ENCODE peak calls at places on chromosomes 11 and 22, in ten cellular contexts. L, V, D, E, R, M, G, F, I and H are unnamed samples.

GRCh38 chr11:92457250-92457649 is 232.6 kb downstream of the FAT3 start:
- DNase-seq in L (no peak), V (no peak), D (no peak), E (no peak), R (no peak), M (no peak), G (no peak), F (no peak), I (no peak), H (no peak)

GRCh38 chr11:118911113-118911879 is 14.4 kb downstream of the BCL9L start:
- DNase-seq in L (no peak), V (no peak), D (no peak), E (no peak), R (no peak), M (no peak), G (no peak), F (no peak), I (no peak), H (no peak)

GRCh38 chr11:24407733-24408132 is 89.1 kb upstream of the LUZP2 start:
- DNase-seq in L (no peak), V (no peak), D (no peak), E (no peak), R (no peak), M (no peak), G (no peak), F (no peak), I (no peak), H (no peak)

GRCh38 chr11:122656631-122657101 is 1.1 kb downstream of the UBASH3B start:
- DNase-seq in L (peak), V (no peak), D (no peak), E (no peak), R (no peak), M (no peak), G (no peak), F (peak), I (no peak), H (no peak)

GRCh38 chr22:37456351-37456750 is 29.1 kb upstream of the ELFN2 start:
- DNase-seq in L (no peak), V (no peak), D (no peak), E (no peak), R (no peak), M (no peak), G (no peak), F (no peak), I (no peak), H (no peak)

GRCh38 chr22:43616645-43617044 is 195.5 kb downstream of the EFCAB6 start:
- DNase-seq in L (no peak), V (no peak), D (no peak), E (no peak), R (no peak), M (no peak), G (no peak), F (no peak), I (no peak), H (no peak)

GRCh38 chr11:18671246-18671645 is 27.3 kb upstream of the TMEM86A start:
- DNase-seq in L (peak), V (no peak), D (no peak), E (no peak), R (no peak), M (no peak), G (no peak), F (no peak), I (no peak), H (no peak)

GRCh38 chr11:74397531-74398243 is 546 bp downstream of the PGM2L1 start:
- DNase-seq in L (no peak), V (peak), D (no peak), E (no peak), R (no peak), M (peak), G (peak), F (no peak), I (no peak), H (peak)

GRCh38 chr11:111438846-111439520 is 59.9 kb upstream of the POU2AF1 start:
- DNase-seq in L (no peak), V (no peak), D (no peak), E (no peak), R (no peak), M (no peak), G (no peak), F (no peak), I (no peak), H (no peak)

GRCh38 chr11:111452146-111452545 is 60.0 kb downstream of the BTG4 start:
- DNase-seq in L (no peak), V (no peak), D (no peak), E (no peak), R (no peak), M (no peak), G (peak), F (no peak), I (no peak), H (no peak)

GRCh38 chr11:71186861-71187260 is 65.5 kb downstream of the SHANK2 start:
- DNase-seq in L (no peak), V (no peak), D (no peak), E (no peak), R (no peak), M (no peak), G (no peak), F (no peak), I (no peak), H (no peak)

GRCh38 chr11:44243633-44244343 is 66.2 kb downstream of the ALX4 start:
- DNase-seq in L (no peak), V (no peak), D (no peak), E (no peak), R (no peak), M (no peak), G (no peak), F (no peak), I (no peak), H (no peak)

GRCh38 chr22:20517422-20517821 is 10.0 kb downstream of the MED15 start:
- DNase-seq in L (no peak), V (no peak), D (no peak), E (no peak), R (no peak), M (no peak), G (no peak), F (no peak), I (no peak), H (no peak)

GRCh38 chr11:76302707-76303395 is 78.1 kb downstream of the THAP12 start:
- DNase-seq in L (no peak), V (no peak), D (no peak), E (no peak), R (no peak), M (no peak), G (no peak), F (no peak), I (no peak), H (no peak)

GRCh38 chr11:29019960-29020683 is 911.9 kb downstream of the METTL15 start:
- DNase-seq in L (no peak), V (no peak), D (peak), E (peak), R (no peak), M (no peak), G (no peak), F (no peak), I (no peak), H (no peak)

GRCh38 chr11:129959687-129960086 is 42.9 kb downstream of the PRDM10 start:
- DNase-seq in L (no peak), V (no peak), D (no peak), E (no peak), R (no peak), M (no peak), G (no peak), F (no peak), I (no peak), H (no peak)

GRCh38 chr11:63599211-63600122 is 14.8 kb downstream of the PLAAT3 start:
- DNase-seq in L (no peak), V (no peak), D (no peak), E (no peak), R (peak), M (no peak), G (peak), F (no peak), I (no peak), H (no peak)

GRCh38 chr11:57306941-57307598 is 17.7 kb downstream of the TNKS1BP1 start:
- DNase-seq in L (no peak), V (no peak), D (no peak), E (no peak), R (no peak), M (no peak), G (no peak), F (no peak), I (no peak), H (no peak)

GRCh38 chr11:134052395-134052987 is 16.4 kb upstream of the JAM3 start:
- DNase-seq in L (no peak), V (no peak), D (no peak), E (no peak), R (no peak), M (no peak), G (no peak), F (no peak), I (no peak), H (no peak)

GRCh38 chr22:47298017-47298820 is 535.8 kb downstream of the TBC1D22A start:
- DNase-seq in L (no peak), V (no peak), D (no peak), E (no peak), R (no peak), M (no peak), G (no peak), F (no peak), I (no peak), H (no peak)

GRCh38 chr11:87150936-87151335 is 113.2 kb downstream of the TMEM135 start:
- DNase-seq in L (no peak), V (no peak), D (no peak), E (no peak), R (peak), M (no peak), G (no peak), F (no peak), I (no peak), H (no peak)

GRCh38 chr11:46315783-46316563 is 31.3 kb upstream of the DGKZ start:
- DNase-seq in L (no peak), V (no peak), D (no peak), E (no peak), R (no peak), M (no peak), G (no peak), F (no peak), I (no peak), H (no peak)

GRCh38 chr11:33724644-33725035 is 11.6 kb downstream of the CD59 start:
- DNase-seq in L (no peak), V (no peak), D (peak), E (no peak), R (no peak), M (no peak), G (peak), F (no peak), I (no peak), H (no peak)

GRCh38 chr22:46578824-46579561 is 41.2 kb upstream of the GRAMD4 start:
- DNase-seq in L (peak), V (no peak), D (no peak), E (no peak), R (no peak), M (no peak), G (no peak), F (no peak), I (no peak), H (no peak)

GRCh38 chr11:18459634-18460033 is 4.0 kb downstream of the LDHAL6A start:
- DNase-seq in L (no peak), V (no peak), D (no peak), E (no peak), R (no peak), M (no peak), G (no peak), F (no peak), I (no peak), H (no peak)

GRCh38 chr11:1237128-1237580 is 14.3 kb downstream of the MUC5B start:
- DNase-seq in L (no peak), V (no peak), D (no peak), E (no peak), R (no peak), M (no peak), G (no peak), F (no peak), I (no peak), H (no peak)

GRCh38 chr11:32137263-32137662 is 46.4 kb downstream of the RCN1 start:
- DNase-seq in L (no peak), V (no peak), D (peak), E (peak), R (peak), M (no peak), G (no peak), F (no peak), I (no peak), H (no peak)

GRCh38 chr22:47167056-47167455 is 404.6 kb downstream of the TBC1D22A start:
- DNase-seq in L (no peak), V (no peak), D (no peak), E (no peak), R (no peak), M (no peak), G (no peak), F (no peak), I (no peak), H (no peak)

GRCh38 chr11:34316347-34317037 is 41.3 kb downstream of the ABTB2 start:
- DNase-seq in L (no peak), V (no peak), D (no peak), E (no peak), R (no peak), M (no peak), G (peak), F (no peak), I (no peak), H (no peak)

GRCh38 chr11:101721270-101721669 is 137.5 kb upstream of the TRPC6 start:
- DNase-seq in L (no peak), V (no peak), D (no peak), E (no peak), R (no peak), M (no peak), G (no peak), F (no peak), I (no peak), H (no peak)